ENCODE peak calls at places on chromosomes 12 and 14, in four cellular contexts. F, R, O and T are unnamed samples.

GRCh38 chr12:83945871-83946270 is 966.7 kb downstream of the SLC6A15 start:
- DNase-seq in R (no peak), F (no peak), O (no peak), T (no peak)

GRCh38 chr12:89706551-89707348 is 1.9 kb downstream of the ATP2B1 start:
- DNase-seq in R (no peak), F (no peak), O (no peak), T (no peak)

GRCh38 chr12:29234965-29235364 is 85.9 kb downstream of the FAR2 start:
- DNase-seq in F (no peak), O (no peak), R (no peak), T (no peak)

GRCh38 chr14:68961781-68962584 is 17.1 kb downstream of the ACTN1 start:
- DNase-seq in R (no peak), F (no peak), O (no peak), T (peak)

GRCh38 chr12:913919-914718 is 35.4 kb downstream of the RAD52 start:
- DNase-seq in F (no peak), O (no peak), R (no peak), T (no peak)

GRCh38 chr12:11879306-11879705 is 191.4 kb upstream of the BCL2L14 start:
- DNase-seq in F (no peak), O (no peak), R (no peak), T (no peak)

GRCh38 chr12:106197906-106198623 is 49.8 kb downstream of the CKAP4 start:
- DNase-seq in R (no peak), O (no peak), F (no peak), T (no peak)

GRCh38 chr12:127761880-127762279 is 505.1 kb upstream of the TMEM132C start:
- DNase-seq in O (no peak), F (no peak), R (no peak), T (no peak)

GRCh38 chr12:121780429-121780828 is 13.1 kb downstream of the RHOF start:
- DNase-seq in O (no peak), F (no peak), R (no peak), T (no peak)

GRCh38 chr12:100403446-100403845 is 46.6 kb downstream of the SLC17A8 start:
- DNase-seq in R (no peak), O (no peak), F (no peak), T (no peak)

GRCh38 chr12:54592316-54592715 is 3.9 kb upstream of the PPP1R1A start:
- DNase-seq in R (no peak), F (no peak), O (no peak), T (no peak)

GRCh38 chr12:85825751-85826150 is 10.5 kb downstream of the RASSF9 start:
- DNase-seq in O (no peak), R (no peak), F (no peak), T (no peak)

GRCh38 chr14:56150645-56151345 is 32.6 kb downstream of the PELI2 start:
- DNase-seq in O (no peak), F (no peak), R (peak), T (no peak)

GRCh38 chr14:74514471-74514932 is 20.9 kb downstream of the ISCA2 start:
- DNase-seq in F (peak), R (peak), O (no peak), T (no peak)

GRCh38 chr12:124610629-124611558 is 43.5 kb upstream of the NCOR2 start:
- DNase-seq in O (no peak), F (no peak), R (no peak), T (no peak)

GRCh38 chr12:14885718-14886201 is at the start of gene MGP:
- DNase-seq in O (no peak), F (peak), R (no peak), T (no peak)

GRCh38 chr14:24079521-24080141 is 8.3 kb downstream of the CPNE6 start:
- DNase-seq in R (no peak), O (no peak), F (no peak), T (no peak)

GRCh38 chr12:54370218-54370730 is 6.0 kb upstream of the GPR84 start:
- DNase-seq in O (peak), F (peak), R (peak), T (peak)

GRCh38 chr12:28709996-28710685 is 438.9 kb upstream of the FAR2 start:
- DNase-seq in R (no peak), O (no peak), F (no peak), T (no peak)

GRCh38 chr12:8065991-8066594 is at the start of gene C3AR1:
- DNase-seq in R (peak), O (no peak), F (no peak), T (no peak)

GRCh38 chr12:53977596-53978464 is 3.1 kb upstream of the HOTAIR start:
- DNase-seq in R (no peak), F (no peak), O (no peak), T (no peak)

GRCh38 chr14:61351457-61351856 is 30.1 kb downstream of the PRKCH start:
- DNase-seq in O (no peak), R (no peak), F (no peak), T (no peak)

GRCh38 chr12:12713932-12714275 is 3.3 kb upstream of the CDKN1B start:
- DNase-seq in R (no peak), O (no peak), F (no peak), T (no peak)

GRCh38 chr14:101721951-101722661 is 39.4 kb upstream of the PPP2R5C start:
- DNase-seq in F (no peak), R (peak), O (peak), T (no peak)

GRCh38 chr14:68794130-68794855 is 1.4 kb upstream of the ZFP36L1 start:
- DNase-seq in F (peak), O (peak), R (peak), T (no peak)

GRCh38 chr14:101635238-101636080 is 74.2 kb downstream of the DIO3 start:
- DNase-seq in R (no peak), O (no peak), F (no peak), T (no peak)

GRCh38 chr12:46470039-46470627 is 97.6 kb upstream of the SLC38A2 start:
- DNase-seq in O (no peak), F (no peak), R (peak), T (no peak)

GRCh38 chr14:39181693-39182047 is 6.6 kb downstream of the PNN start:
- DNase-seq in F (no peak), R (no peak), O (no peak), T (no peak)